ENCODE peak calls at places on chromosome 17, in nine cellular contexts. W, V, J, G, U, F, N, X and P are unnamed samples.

GRCh38 chr17:1058423-1059130 is 61.6 kb downstream of the TIMM22 start:
- DNase-seq in W (peak), N (peak), U (peak), X (no peak), V (peak), G (no peak), J (no peak), F (peak), P (peak)

GRCh38 chr17:65855245-65855644 is 293.8 kb upstream of the AXIN2 start:
- DNase-seq in F (peak), N (no peak), U (no peak), X (no peak), V (peak), W (peak), G (no peak), J (no peak), P (peak)

GRCh38 chr17:57597531-57598453 is 147.3 kb downstream of the CCDC182 start:
- DNase-seq in X (no peak), G (no peak), V (peak), U (peak), W (peak), J (peak), F (peak), N (peak), P (peak)

GRCh38 chr17:78969865-78970264 is 9.9 kb downstream of the LGALS3BP start:
- DNase-seq in J (no peak), X (no peak), G (no peak), W (no peak), V (no peak), N (no peak), U (no peak), F (no peak), P (no peak)

GRCh38 chr17:51029568-51030463 is 90.9 kb downstream of the SPAG9 start:
- DNase-seq in X (no peak), G (peak), F (peak), W (peak), U (no peak), V (peak), N (no peak), J (no peak), P (no peak)

GRCh38 chr17:32471652-32472051 is 15.1 kb upstream of the CDK5R1 start:
- DNase-seq in G (no peak), N (no peak), V (no peak), X (no peak), F (no peak), J (no peak), U (no peak), W (no peak), P (no peak)

GRCh38 chr17:50935201-50936124 is 69.3 kb upstream of the TOB1 start:
- DNase-seq in U (no peak), J (peak), V (no peak), G (no peak), W (no peak), N (no peak), F (no peak), X (no peak), P (peak)

GRCh38 chr17:64679710-64680216 is 17.7 kb upstream of the SMURF2 start:
- DNase-seq in X (no peak), V (peak), J (peak), U (no peak), W (peak), N (no peak), G (no peak), F (peak), P (peak)